ENCODE peak calls at places on chromosomes 13 and 19, in four cellular contexts. G is left colon; D is Daoy; P is activated CD4-positive, alpha-beta T cell treated with anti-CD3 and anti-CD28 coated beads, Interleukin-2, amount 50 U/mL, for 1 hour. A is an unnamed sample.

GRCh38 chr19:1123885-1124677 is 20.3 kb downstream of the GPX4 start:
- DNase-seq in G (no peak), D (no peak), P (no peak), A (no peak)

GRCh38 chr19:801861-802496 is 4.7 kb downstream of the PTBP1 start:
- DNase-seq in G (no peak), D (no peak), P (no peak), A (no peak)

GRCh38 chr13:33150662-33151061 is 134.4 kb downstream of the KL start:
- DNase-seq in G (no peak), D (no peak), P (no peak), A (no peak)

GRCh38 chr13:32639502-32640105 is 53.4 kb downstream of the PDS5B start:
- DNase-seq in G (peak), D (peak), P (peak), A (peak)

GRCh38 chr19:17243854-17244617 is 1.7 kb downstream of the NR2F6 start:
- DNase-seq in G (peak), D (peak), P (no peak), A (no peak)

GRCh38 chr19:52307275-52307674 is 10.3 kb downstream of the ZNF480 start:
- DNase-seq in G (peak), D (peak), P (no peak), A (no peak)

GRCh38 chr13:75675421-75675820 is 39.3 kb downstream of the LMO7 start:
- DNase-seq in G (no peak), D (no peak), P (no peak), A (no peak)

GRCh38 chr13:32125746-32126145 is 94.2 kb downstream of the FRY start:
- DNase-seq in G (no peak), D (no peak), P (no peak), A (no peak)

GRCh38 chr13:105442941-105443340 is 1092.5 kb downstream of the EFNB2 start:
- DNase-seq in G (no peak), D (peak), P (no peak), A (peak)

GRCh38 chr13:98506343-98507059 is 70.4 kb downstream of the STK24 start:
- DNase-seq in G (no peak), D (no peak), P (no peak), A (no peak)

GRCh38 chr19:3664879-3665642 is 35.2 kb downstream of the PIP5K1C start:
- DNase-seq in G (no peak), D (no peak), P (no peak), A (no peak)

GRCh38 chr19:29953352-29954247 is 11.6 kb downstream of the URI1 start:
- DNase-seq in G (no peak), D (no peak), P (no peak), A (no peak)

GRCh38 chr13:50521750-50522149 is 321.7 kb downstream of the DLEU7 start:
- DNase-seq in G (no peak), D (no peak), P (no peak), A (no peak)

A was measured in ureter.